ENCODE peak calls at places on chromosomes 16 and 17, in eight cellular contexts. K, F, J, B, I, L, X and N are unnamed samples.

GRCh38 chr17:35898283-35899070 is 18.3 kb upstream of the CCL5 start:
- DNase-seq in K (no peak), F (no peak), J (no peak), B (peak; percentile 15), I (no peak), L (peak; percentile 40), X (no peak), N (no peak)

GRCh38 chr16:88064011-88064888 is 113.0 kb downstream of the BANP start:
- DNase-seq in K (no peak), F (peak; percentile 64), J (no peak), B (no peak), I (peak; percentile 35), L (no peak), X (no peak), N (no peak)

GRCh38 chr17:76792348-76792747 is 54.4 kb downstream of the MFSD11 start:
- DNase-seq in K (no peak), F (no peak), J (no peak), B (no peak), I (no peak), L (no peak), X (no peak), N (no peak)

GRCh38 chr17:75396781-75397180 is 8.7 kb downstream of the GRB2 start:
- DNase-seq in K (no peak), F (no peak), J (no peak), B (no peak), I (no peak), L (no peak), X (no peak), N (no peak)

GRCh38 chr16:1787056-1787321 is 4.2 kb downstream of the NUBP2 start:
- DNase-seq in K (no peak), F (no peak), J (no peak), B (no peak), I (no peak), L (no peak), X (no peak), N (no peak)

GRCh38 chr17:58086953-58087352 is 3.7 kb downstream of the DYNLL2 start:
- DNase-seq in K (peak; percentile 39), F (no peak), J (no peak), B (no peak), I (no peak), L (no peak), X (no peak), N (peak; percentile 56)

GRCh38 chr17:731943-732787 is at the start of gene TLCD3A:
- DNase-seq in K (peak; percentile 83), F (peak; percentile 84), J (peak; percentile 70), B (peak; percentile 31), I (peak; percentile 84), L (peak; percentile 78), X (no peak), N (peak; percentile 90)

GRCh38 chr17:3890082-3890892 is 2.6 kb downstream of the CAMKK1 start:
- DNase-seq in K (no peak), F (peak; percentile 93), J (no peak), B (peak; percentile 82), I (peak; percentile 86), L (peak; percentile 69), X (no peak), N (peak; percentile 93)

GRCh38 chr17:35930211-35931065 is at the start of gene RDM1:
- DNase-seq in K (peak; percentile 89), F (peak; percentile 81), J (peak; percentile 94), B (peak; percentile 53), I (peak; percentile 60), L (peak; percentile 74), X (no peak), N (peak; percentile 88)

GRCh38 chr16:2826591-2827480 is 3.3 kb upstream of the ZG16B start:
- DNase-seq in K (no peak), F (no peak), J (no peak), B (no peak), I (peak; percentile 21), L (peak; percentile 8), X (no peak), N (no peak)

GRCh38 chr16:75195811-75196790 is 10.9 kb downstream of the CTRB2 start:
- DNase-seq in K (no peak), F (no peak), J (no peak), B (no peak), I (no peak), L (no peak), X (no peak), N (no peak)

GRCh38 chr17:54172654-54173316 is 350.1 kb downstream of the KIF2B start:
- DNase-seq in K (no peak), F (no peak), J (peak; percentile 28), B (peak; percentile 51), I (no peak), L (no peak), X (peak; percentile 18), N (no peak)

GRCh38 chr17:16301963-16302855 is 51.1 kb downstream of the CENPV start:
- DNase-seq in K (no peak), F (no peak), J (no peak), B (peak; percentile 59), I (no peak), L (no peak), X (no peak), N (no peak)

GRCh38 chr17:71963341-71963740 is 157.5 kb upstream of the SOX9 start:
- DNase-seq in K (no peak), F (no peak), J (no peak), B (no peak), I (no peak), L (no peak), X (no peak), N (no peak)

GRCh38 chr16:57640185-57640584 is 11.8 kb downstream of the ADGRG1 start:
- DNase-seq in K (no peak), F (no peak), J (no peak), B (no peak), I (no peak), L (no peak), X (no peak), N (no peak)

GRCh38 chr16:21952040-21952792 is 945 bp upstream of the UQCRC2 start:
- DNase-seq in K (peak; percentile 71), F (peak; percentile 84), J (peak; percentile 60), B (peak; percentile 63), I (peak; percentile 82), L (peak; percentile 92), X (peak; percentile 93), N (peak; percentile 85)

GRCh38 chr17:77203436-77203835 is 62.7 kb downstream of the SEC14L1 start:
- DNase-seq in K (no peak), F (no peak), J (no peak), B (no peak), I (no peak), L (no peak), X (no peak), N (no peak)

GRCh38 chr16:5972747-5973146 is 875.2 kb upstream of the EEF2KMT start:
- DNase-seq in K (no peak), F (no peak), J (no peak), B (no peak), I (no peak), L (no peak), X (no peak), N (no peak)

GRCh38 chr16:50259334-50260205 is 6.8 kb upstream of the ADCY7 start:
- DNase-seq in K (peak; percentile 65), F (peak; percentile 69), J (no peak), B (no peak), I (peak; percentile 81), L (peak; percentile 38), X (no peak), N (peak; percentile 80)

GRCh38 chr16:16008666-16009065 is 59.2 kb downstream of the ABCC1 start:
- DNase-seq in K (no peak), F (no peak), J (no peak), B (no peak), I (no peak), L (no peak), X (no peak), N (no peak)

GRCh38 chr17:67813803-67814180 is 11.5 kb upstream of the BPTF start:
- DNase-seq in K (no peak), F (no peak), J (no peak), B (no peak), I (no peak), L (no peak), X (no peak), N (no peak)

GRCh38 chr16:21563676-21564075 is 35.7 kb upstream of the METTL9 start:
- DNase-seq in K (no peak), F (no peak), J (no peak), B (no peak), I (no peak), L (no peak), X (no peak), N (no peak)

DNA sequence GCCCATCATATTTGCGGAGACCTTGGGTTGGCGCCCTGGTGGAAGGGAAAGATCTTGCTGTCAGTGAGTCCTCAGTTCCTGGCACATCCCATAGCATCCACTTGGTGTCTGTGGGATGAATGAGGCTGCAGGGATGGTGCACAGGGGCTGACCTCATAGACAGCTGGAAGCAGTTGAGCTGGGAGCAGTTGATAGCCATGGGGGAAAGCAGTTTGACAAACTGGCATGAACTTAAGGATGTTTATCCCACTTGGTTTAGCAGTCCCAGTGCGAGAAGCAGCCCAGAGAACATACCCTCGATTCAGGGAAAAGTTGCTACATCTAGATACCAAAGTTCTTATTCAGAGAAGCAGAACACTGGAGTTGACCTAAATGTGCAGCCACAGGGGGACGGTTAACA is 80.7 kb downstream of the SNX29 start:
- DNase-seq in K (no peak), F (no peak), J (no peak), B (no peak), I (peak; percentile 58), L (peak; percentile 26), X (no peak), N (no peak)
- TF ChIP-seq CTCF in K (no peak), F (no peak), J (no peak), B (no peak), I (no peak), L (no peak), X (no peak), N (no peak)

GRCh38 chr17:41777157-41777578 is 9.3 kb downstream of the JUP start:
- DNase-seq in K (no peak), F (peak; percentile 91), J (peak; percentile 34), B (no peak), I (peak; percentile 85), L (peak; percentile 41), X (peak; percentile 64), N (no peak)
- TF ChIP-seq CTCF in K (no peak), F (peak; percentile 29), J (no peak), B (no peak), I (peak; percentile 37), L (peak; percentile 27), X (peak; percentile 67), N (peak; percentile 38)

DNA sequence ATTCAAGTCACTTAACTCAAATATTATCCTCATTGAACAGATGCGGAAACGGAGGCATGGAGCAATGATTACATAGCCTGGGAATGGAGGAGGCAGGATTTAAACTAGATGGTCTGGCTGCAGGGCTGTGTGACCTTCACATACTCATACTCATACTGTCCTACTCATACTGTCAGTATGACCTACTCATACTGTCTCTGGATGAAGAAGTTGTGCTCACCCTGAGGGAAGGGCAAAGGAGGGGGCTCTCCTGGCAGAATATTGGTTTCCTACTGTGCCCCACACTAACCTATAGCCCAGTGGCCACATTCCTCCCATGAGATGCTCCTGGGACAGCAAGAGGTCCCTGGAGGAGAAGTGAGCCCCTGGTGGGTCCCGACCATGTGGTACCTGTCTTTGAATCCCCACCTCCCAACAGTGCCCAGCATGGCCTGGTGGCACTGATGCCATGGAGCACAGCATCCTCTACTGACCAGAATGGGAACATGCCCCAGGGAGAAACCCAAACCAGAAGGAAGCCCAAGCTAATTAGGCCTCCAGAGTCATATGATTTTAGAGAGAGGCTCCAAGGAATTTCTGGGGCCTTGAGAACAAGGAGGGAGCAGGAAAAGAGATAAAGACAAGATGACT is 197.3 kb upstream of the SDK2 start:
- DNase-seq in K (no peak), F (no peak), J (peak; percentile 54), B (peak; percentile 15), I (peak; percentile 12), L (peak; percentile 14), X (peak; percentile 31), N (no peak)
- TF ChIP-seq CTCF in K (peak; percentile 53), F (peak; percentile 14), J (peak; percentile 50), B (peak; percentile 64), I (peak; percentile 12), L (peak; percentile 58), X (peak; percentile 87), N (peak; percentile 23)

GRCh38 chr17:31321481-31321880 is at the start of gene EVI2A:
- DNase-seq in K (no peak), F (no peak), J (no peak), B (peak; percentile 70), I (no peak), L (peak; percentile 42), X (no peak), N (no peak)
- TF ChIP-seq CTCF in K (no peak), F (no peak), J (no peak), B (no peak), I (no peak), L (no peak), X (no peak), N (no peak)